ENCODE peak calls at places on chromosomes 12 and 14, in ten cellular contexts. I is epithelial cell of esophagus, H is left ventricle myocardium inferior, C is fibroblast of lung, E is lower lobe of right lung, M is cardiac muscle cell, P is bronchial epithelial cell, D is OCI-LY7, F is astrocyte of the spinal cord, Y is fibroblast of the aortic adventitia. U is an unnamed sample.

GRCh38 chr14:84351646-84352045 is 1178.3 kb upstream of the FLRT2 start:
- DNase-seq in I (no peak), H (no peak), C (no peak), E (no peak), M (no peak), P (no peak), D (no peak), F (no peak), Y (no peak), U (no peak)

GRCh38 chr14:85401396-85401795 is 128.5 kb upstream of the FLRT2 start:
- DNase-seq in I (no peak), H (no peak), C (no peak), E (no peak), M (no peak), P (no peak), D (no peak), F (peak), Y (no peak), U (no peak)

GRCh38 chr12:75974323-75975273 is 57.0 kb downstream of the PHLDA1 start:
- DNase-seq in I (no peak), H (no peak), C (no peak), E (peak), M (no peak), P (no peak), D (peak), F (no peak), Y (no peak), U (no peak)

GRCh38 chr12:89427508-89428156 is 75.3 kb upstream of the DUSP6 start:
- DNase-seq in I (no peak), H (no peak), C (peak), E (no peak), M (no peak), P (no peak), D (no peak), F (no peak), Y (no peak), U (peak)

GRCh38 chr12:104763163-104763805 is 194.8 kb downstream of the SLC41A2 start:
- DNase-seq in I (peak), H (no peak), C (peak), E (no peak), M (peak), P (peak), D (no peak), F (no peak), Y (no peak), U (peak)

GRCh38 chr14:63205281-63205575 is 985 bp downstream of the RHOJ start:
- DNase-seq in I (no peak), H (no peak), C (peak), E (no peak), M (peak), P (no peak), D (no peak), F (no peak), Y (peak), U (no peak)

GRCh38 chr14:42961509-42961908 is 1354.8 kb downstream of the LRFN5 start:
- DNase-seq in I (no peak), H (no peak), C (no peak), E (no peak), M (no peak), P (no peak), D (no peak), F (peak), Y (no peak), U (no peak)

GRCh38 chr12:124477109-124477915 is 90.1 kb downstream of the NCOR2 start:
- DNase-seq in I (no peak), H (no peak), C (no peak), E (no peak), M (no peak), P (no peak), D (no peak), F (no peak), Y (no peak), U (peak)

GRCh38 chr12:6273931-6274687 is 36.4 kb upstream of the PLEKHG6 start:
- DNase-seq in I (no peak), H (no peak), C (no peak), E (peak), M (peak), P (no peak), D (no peak), F (no peak), Y (peak), U (no peak)

DNA sequence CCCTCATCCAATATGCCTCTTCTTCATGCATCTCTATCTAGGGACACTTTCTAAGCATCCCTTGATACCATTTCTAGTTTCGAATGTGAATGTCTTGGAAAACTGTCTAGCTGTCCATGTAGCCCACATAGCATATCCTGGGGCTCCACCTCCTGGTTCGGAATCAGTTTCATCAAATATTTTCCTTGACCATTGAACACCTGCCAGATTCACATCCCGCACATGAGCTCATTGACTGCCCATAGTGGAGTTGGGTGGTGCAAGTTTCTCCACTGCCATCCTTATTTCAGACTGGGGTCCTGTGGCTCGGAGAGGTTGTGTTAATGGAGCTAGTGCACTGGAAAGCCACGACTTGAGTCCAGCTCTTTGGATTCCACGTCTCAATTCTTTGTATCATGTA is 58.6 kb upstream of the TMEM263 start:
- DNase-seq in I (no peak), H (no peak), C (no peak), E (no peak), M (peak), P (no peak), D (no peak), F (peak), Y (peak), U (no peak)
- TF ChIP-seq CTCF in I (no peak), H (no peak), C (peak), E (no peak), M (no peak), P (no peak), D (no peak), F (no peak), Y (no peak), U (no peak)

DNA sequence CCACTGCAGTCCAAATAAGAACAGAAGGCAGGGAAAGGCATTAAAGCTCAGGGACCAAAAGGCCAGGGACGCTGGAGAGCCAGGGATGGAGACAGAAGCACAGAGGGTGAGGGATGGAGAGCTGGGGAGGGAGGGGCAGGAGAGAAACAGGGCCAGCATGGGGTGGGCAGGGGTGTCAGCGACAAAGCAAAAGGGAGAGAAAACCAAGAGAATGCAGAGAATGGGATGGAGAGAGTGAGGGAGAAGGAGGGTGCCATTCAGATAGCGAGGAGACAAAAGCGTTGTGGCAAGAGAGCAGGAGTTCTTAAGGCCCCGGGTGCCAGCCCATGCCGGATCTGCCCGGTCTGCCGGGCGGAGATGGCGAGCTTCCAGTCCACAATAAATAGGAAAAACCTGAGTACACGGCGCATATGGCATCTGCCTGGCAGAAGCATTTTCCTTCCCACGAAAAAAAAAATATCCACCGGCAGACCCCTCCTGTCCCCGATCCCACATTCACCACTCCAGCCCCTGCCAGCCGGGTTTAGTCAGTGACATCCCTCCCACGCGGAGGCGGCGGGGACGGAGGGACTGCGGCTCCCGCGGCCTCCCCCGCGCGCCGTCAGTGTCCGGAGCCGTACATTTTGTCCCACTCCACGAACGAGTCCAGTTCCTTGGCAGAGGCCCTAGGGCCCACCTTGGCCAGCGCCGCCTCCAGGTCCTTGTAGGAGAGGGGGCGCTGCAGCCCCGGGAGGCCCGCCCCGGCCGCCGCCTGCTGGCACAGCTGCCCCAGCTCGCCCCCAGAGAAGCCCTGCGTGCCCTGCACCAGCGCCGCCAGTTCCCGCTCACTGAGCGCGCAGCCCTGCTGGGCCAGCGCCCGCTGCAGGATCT is 28.4 kb downstream of the FIGNL2 start:
- DNase-seq in I (no peak), H (peak), C (peak), E (peak), M (no peak), P (no peak), D (no peak), F (peak), Y (no peak), U (peak)
- H3K4me3 ChIP-seq in I (no peak), H (peak), C (peak), E (peak), M (peak), P (no peak), D (no peak), F (peak), Y (no peak), U (no peak)

DNA sequence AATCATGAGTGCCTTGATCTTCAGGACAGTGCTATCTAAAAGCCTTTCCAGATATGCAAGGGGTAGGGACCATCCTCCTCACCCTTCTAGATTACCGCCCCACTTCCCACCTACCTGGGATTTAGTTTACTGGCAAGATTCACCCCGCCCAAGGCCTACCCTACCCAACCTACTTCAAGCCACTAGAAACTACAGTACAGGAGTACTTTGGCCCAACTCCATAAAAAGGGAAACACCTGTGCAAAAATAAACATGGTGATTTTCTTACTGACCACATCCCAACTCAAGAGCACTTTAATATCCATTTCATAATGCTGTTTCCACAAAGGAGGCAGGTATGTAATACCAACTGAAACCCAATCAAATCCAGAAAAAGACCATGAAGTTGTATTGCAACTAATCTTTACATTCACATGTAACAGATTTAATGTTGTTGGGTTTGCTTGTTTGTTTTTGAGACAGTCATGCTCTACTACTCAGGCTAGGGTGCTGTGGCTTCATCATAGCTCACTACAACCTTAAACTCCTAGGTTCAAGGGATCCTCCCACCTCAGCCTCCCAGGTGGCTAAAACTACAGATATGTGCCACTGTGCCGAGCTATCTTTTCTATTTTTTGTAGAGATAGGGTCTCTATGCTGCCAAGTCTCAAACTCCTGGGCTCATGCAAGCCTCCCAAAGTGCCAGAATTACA is 41.7 kb upstream of the RAP1B start:
- DNase-seq in I (no peak), H (no peak), C (no peak), E (no peak), M (no peak), P (no peak), D (no peak), F (no peak), Y (no peak), U (no peak)
- TF ChIP-seq CTCF in I (no peak), H (no peak), C (no peak), E (no peak), M (no peak), P (no peak), D (no peak), F (no peak), Y (no peak), U (no peak)

DNA sequence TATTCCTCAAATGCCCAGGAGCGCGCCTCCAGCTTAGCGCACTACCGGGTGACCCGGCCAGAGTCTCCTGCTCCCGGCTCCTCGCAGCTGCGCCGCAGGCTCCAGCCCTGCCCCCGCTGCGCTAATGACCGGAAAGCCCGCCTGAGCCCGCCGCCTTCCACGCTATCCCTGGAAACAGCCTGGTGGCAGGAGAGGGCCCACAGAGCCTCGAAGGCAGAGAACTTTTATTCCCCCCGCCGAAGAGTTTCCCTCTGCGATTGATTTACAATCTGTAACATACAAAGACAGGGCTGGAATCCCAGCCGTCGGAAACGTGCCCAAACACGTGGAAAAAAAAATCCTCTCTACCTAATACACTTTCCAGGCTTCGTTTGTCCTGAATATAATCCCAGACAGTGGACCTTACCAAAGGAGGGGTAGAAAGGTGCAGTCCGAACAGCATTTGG is 1.5 kb downstream of the COL2A1 start:
- DNase-seq in I (peak), H (no peak), C (peak), E (no peak), M (peak), P (peak), D (no peak), F (peak), Y (peak), U (no peak)
- H3K4me3 ChIP-seq in I (no peak), H (peak), C (peak), E (peak), M (peak), P (no peak), D (no peak), F (no peak), Y (no peak), U (no peak)

GRCh38 chr12:92145731-92146496 is at the start of gene BTG1:
- DNase-seq in I (peak), H (peak), C (peak), E (peak), M (peak), P (peak), D (peak), F (peak), Y (peak), U (peak)
- TF ChIP-seq CTCF in I (no peak), H (no peak), C (no peak), E (no peak), M (no peak), P (no peak), D (no peak), F (no peak), Y (no peak), U (no peak)

U was measured in GM12865.